ENCODE peak calls at places on chromosomes 6 and 20, in nine cellular contexts. One of them, this sample, is unnamed.

GRCh38 chr20:44187054-44187762 is at the start of gene JPH2:
- DNase-seq in GM19239: no peak
- DNase-seq in gastrocnemius medialis: peak
- DNase-seq in amniotic stem cell: peak
- DNase-seq in activated naive CD4-positive, alpha-beta T cell: no peak
- DNase-seq in thoracic aorta: peak
- DNase-seq in NCI-H510A: no peak
- DNase-seq in dermis blood vessel endothelial cell: peak
- DNase-seq in kidney glomerular epithelial cell: peak
- DNase-seq in this sample: no peak

GRCh38 chr20:4451487-4451886 is 270.2 kb upstream of the PRND start:
- DNase-seq in activated naive CD4-positive, alpha-beta T cell: no peak
- DNase-seq in NCI-H510A: no peak
- DNase-seq in dermis blood vessel endothelial cell: no peak
- DNase-seq in gastrocnemius medialis: no peak
- DNase-seq in GM19239: no peak
- DNase-seq in kidney glomerular epithelial cell: no peak
- DNase-seq in amniotic stem cell: no peak
- DNase-seq in thoracic aorta: no peak
- DNase-seq in this sample: no peak

GRCh38 chr6:19851273-19852089 is 14.3 kb downstream of the ID4 start:
- DNase-seq in gastrocnemius medialis: no peak
- DNase-seq in amniotic stem cell: peak
- DNase-seq in dermis blood vessel endothelial cell: peak
- DNase-seq in activated naive CD4-positive, alpha-beta T cell: no peak
- DNase-seq in kidney glomerular epithelial cell: peak
- DNase-seq in thoracic aorta: no peak
- DNase-seq in GM19239: peak
- DNase-seq in NCI-H510A: no peak
- DNase-seq in this sample: peak

GRCh38 chr20:64106981-64107735 is at the start of gene NPBWR2:
- DNase-seq in GM19239: no peak
- DNase-seq in amniotic stem cell: no peak
- DNase-seq in dermis blood vessel endothelial cell: no peak
- DNase-seq in thoracic aorta: no peak
- DNase-seq in NCI-H510A: no peak
- DNase-seq in kidney glomerular epithelial cell: no peak
- DNase-seq in activated naive CD4-positive, alpha-beta T cell: no peak
- DNase-seq in gastrocnemius medialis: no peak
- DNase-seq in this sample: no peak

GRCh38 chr6:36615018-36615761 is 21.0 kb downstream of the SRSF3 start:
- DNase-seq in activated naive CD4-positive, alpha-beta T cell: no peak
- DNase-seq in kidney glomerular epithelial cell: peak
- DNase-seq in dermis blood vessel endothelial cell: peak
- DNase-seq in gastrocnemius medialis: peak
- DNase-seq in thoracic aorta: no peak
- DNase-seq in GM19239: peak
- DNase-seq in amniotic stem cell: no peak
- DNase-seq in NCI-H510A: no peak
- DNase-seq in this sample: no peak

GRCh38 chr6:111734068-111734825 is 128.6 kb upstream of the TRAF3IP2 start:
- DNase-seq in NCI-H510A: no peak
- DNase-seq in kidney glomerular epithelial cell: no peak
- DNase-seq in dermis blood vessel endothelial cell: peak
- DNase-seq in gastrocnemius medialis: no peak
- DNase-seq in GM19239: no peak
- DNase-seq in thoracic aorta: no peak
- DNase-seq in activated naive CD4-positive, alpha-beta T cell: no peak
- DNase-seq in amniotic stem cell: no peak
- DNase-seq in this sample: no peak

GRCh38 chr20:1173698-1174097 is 11.1 kb downstream of the TMEM74B start:
- DNase-seq in kidney glomerular epithelial cell: no peak
- DNase-seq in NCI-H510A: no peak
- DNase-seq in thoracic aorta: no peak
- DNase-seq in dermis blood vessel endothelial cell: no peak
- DNase-seq in GM19239: no peak
- DNase-seq in amniotic stem cell: no peak
- DNase-seq in activated naive CD4-positive, alpha-beta T cell: no peak
- DNase-seq in gastrocnemius medialis: no peak
- DNase-seq in this sample: no peak

GRCh38 chr20:61205769-61206168 is 46.3 kb upstream of the CDH4 start:
- DNase-seq in amniotic stem cell: no peak
- DNase-seq in GM19239: no peak
- DNase-seq in dermis blood vessel endothelial cell: no peak
- DNase-seq in thoracic aorta: no peak
- DNase-seq in kidney glomerular epithelial cell: no peak
- DNase-seq in NCI-H510A: no peak
- DNase-seq in gastrocnemius medialis: no peak
- DNase-seq in activated naive CD4-positive, alpha-beta T cell: no peak
- DNase-seq in this sample: no peak

GRCh38 chr6:25863360-25863759 is 10.7 kb downstream of the SLC17A3 start:
- DNase-seq in gastrocnemius medialis: no peak
- DNase-seq in GM19239: no peak
- DNase-seq in activated naive CD4-positive, alpha-beta T cell: no peak
- DNase-seq in amniotic stem cell: no peak
- DNase-seq in NCI-H510A: no peak
- DNase-seq in dermis blood vessel endothelial cell: no peak
- DNase-seq in kidney glomerular epithelial cell: no peak
- DNase-seq in thoracic aorta: no peak
- DNase-seq in this sample: no peak

GRCh38 chr20:3661836-3662665 is 1.1 kb downstream of the GFRA4 start:
- DNase-seq in gastrocnemius medialis: no peak
- DNase-seq in dermis blood vessel endothelial cell: no peak
- DNase-seq in GM19239: no peak
- DNase-seq in amniotic stem cell: no peak
- DNase-seq in kidney glomerular epithelial cell: no peak
- DNase-seq in activated naive CD4-positive, alpha-beta T cell: no peak
- DNase-seq in thoracic aorta: no peak
- DNase-seq in NCI-H510A: no peak
- DNase-seq in this sample: no peak

GRCh38 chr6:14795451-14795850 is 450.4 kb upstream of the JARID2 start:
- DNase-seq in NCI-H510A: no peak
- DNase-seq in GM19239: no peak
- DNase-seq in amniotic stem cell: no peak
- DNase-seq in activated naive CD4-positive, alpha-beta T cell: no peak
- DNase-seq in thoracic aorta: no peak
- DNase-seq in gastrocnemius medialis: no peak
- DNase-seq in kidney glomerular epithelial cell: no peak
- DNase-seq in dermis blood vessel endothelial cell: no peak
- DNase-seq in this sample: no peak

GRCh38 chr6:29967379-29968010 is 25.2 kb downstream of the HLA-A start:
- DNase-seq in kidney glomerular epithelial cell: no peak
- DNase-seq in GM19239: no peak
- DNase-seq in amniotic stem cell: no peak
- DNase-seq in activated naive CD4-positive, alpha-beta T cell: no peak
- DNase-seq in thoracic aorta: no peak
- DNase-seq in NCI-H510A: peak
- DNase-seq in gastrocnemius medialis: no peak
- DNase-seq in dermis blood vessel endothelial cell: peak
- DNase-seq in this sample: no peak

GRCh38 chr20:4026093-4026601 is 10.8 kb upstream of the RNF24 start:
- DNase-seq in gastrocnemius medialis: no peak
- DNase-seq in dermis blood vessel endothelial cell: peak
- DNase-seq in kidney glomerular epithelial cell: peak
- DNase-seq in GM19239: no peak
- DNase-seq in amniotic stem cell: peak
- DNase-seq in thoracic aorta: no peak
- DNase-seq in activated naive CD4-positive, alpha-beta T cell: no peak
- DNase-seq in NCI-H510A: no peak
- DNase-seq in this sample: no peak

GRCh38 chr6:24481449-24481848 is 7.9 kb downstream of the GPLD1 start:
- DNase-seq in kidney glomerular epithelial cell: no peak
- DNase-seq in amniotic stem cell: no peak
- DNase-seq in NCI-H510A: no peak
- DNase-seq in thoracic aorta: no peak
- DNase-seq in activated naive CD4-positive, alpha-beta T cell: no peak
- DNase-seq in gastrocnemius medialis: no peak
- DNase-seq in GM19239: no peak
- DNase-seq in dermis blood vessel endothelial cell: no peak
- DNase-seq in this sample: no peak

GRCh38 chr20:34581341-34582189 is 23.0 kb downstream of the MAP1LC3A start:
- DNase-seq in dermis blood vessel endothelial cell: peak
- DNase-seq in thoracic aorta: no peak
- DNase-seq in kidney glomerular epithelial cell: peak
- DNase-seq in NCI-H510A: no peak
- DNase-seq in amniotic stem cell: no peak
- DNase-seq in GM19239: no peak
- DNase-seq in activated naive CD4-positive, alpha-beta T cell: no peak
- DNase-seq in gastrocnemius medialis: no peak
- DNase-seq in this sample: no peak

GRCh38 chr6:63844287-63844686 is 208.7 kb downstream of the PHF3 start:
- DNase-seq in thoracic aorta: no peak
- DNase-seq in kidney glomerular epithelial cell: no peak
- DNase-seq in gastrocnemius medialis: no peak
- DNase-seq in activated naive CD4-positive, alpha-beta T cell: no peak
- DNase-seq in amniotic stem cell: no peak
- DNase-seq in GM19239: no peak
- DNase-seq in dermis blood vessel endothelial cell: no peak
- DNase-seq in NCI-H510A: no peak
- DNase-seq in this sample: no peak

GRCh38 chr6:106811088-106811686 is 163.3 kb downstream of the CD24 start:
- DNase-seq in GM19239: no peak
- DNase-seq in dermis blood vessel endothelial cell: no peak
- DNase-seq in gastrocnemius medialis: no peak
- DNase-seq in activated naive CD4-positive, alpha-beta T cell: no peak
- DNase-seq in kidney glomerular epithelial cell: no peak
- DNase-seq in thoracic aorta: no peak
- DNase-seq in amniotic stem cell: no peak
- DNase-seq in NCI-H510A: no peak
- DNase-seq in this sample: no peak

GRCh38 chr20:63320616-63321147 is 27.7 kb downstream of the COL20A1 start:
- DNase-seq in NCI-H510A: no peak
- DNase-seq in activated naive CD4-positive, alpha-beta T cell: no peak
- DNase-seq in gastrocnemius medialis: no peak
- DNase-seq in amniotic stem cell: no peak
- DNase-seq in dermis blood vessel endothelial cell: no peak
- DNase-seq in kidney glomerular epithelial cell: no peak
- DNase-seq in thoracic aorta: no peak
- DNase-seq in GM19239: no peak
- DNase-seq in this sample: no peak

GRCh38 chr6:63530984-63531383 is 41.3 kb upstream of the LOC128125822 start:
- DNase-seq in thoracic aorta: no peak
- DNase-seq in gastrocnemius medialis: no peak
- DNase-seq in kidney glomerular epithelial cell: no peak
- DNase-seq in NCI-H510A: no peak
- DNase-seq in dermis blood vessel endothelial cell: no peak
- DNase-seq in activated naive CD4-positive, alpha-beta T cell: no peak
- DNase-seq in GM19239: no peak
- DNase-seq in amniotic stem cell: no peak
- DNase-seq in this sample: no peak

GRCh38 chr6:110415297-110415916 is at the start of gene DDO:
- DNase-seq in amniotic stem cell: no peak
- DNase-seq in thoracic aorta: peak
- DNase-seq in GM19239: peak
- DNase-seq in gastrocnemius medialis: peak
- DNase-seq in activated naive CD4-positive, alpha-beta T cell: no peak
- DNase-seq in NCI-H510A: no peak
- DNase-seq in kidney glomerular epithelial cell: peak
- DNase-seq in dermis blood vessel endothelial cell: peak
- DNase-seq in this sample: no peak

GRCh38 chr20:32007787-32008616 is 2.2 kb upstream of the CCM2L start:
- DNase-seq in thoracic aorta: no peak
- DNase-seq in dermis blood vessel endothelial cell: peak
- DNase-seq in amniotic stem cell: no peak
- DNase-seq in kidney glomerular epithelial cell: no peak
- DNase-seq in NCI-H510A: no peak
- DNase-seq in GM19239: no peak
- DNase-seq in gastrocnemius medialis: no peak
- DNase-seq in activated naive CD4-positive, alpha-beta T cell: no peak
- DNase-seq in this sample: no peak

GRCh38 chr20:42604998-42605970 is 584.4 kb downstream of the PTPRT start:
- DNase-seq in NCI-H510A: no peak
- DNase-seq in gastrocnemius medialis: no peak
- DNase-seq in thoracic aorta: no peak
- DNase-seq in activated naive CD4-positive, alpha-beta T cell: no peak
- DNase-seq in amniotic stem cell: no peak
- DNase-seq in kidney glomerular epithelial cell: peak
- DNase-seq in dermis blood vessel endothelial cell: no peak
- DNase-seq in GM19239: no peak
- DNase-seq in this sample: no peak

GRCh38 chr6:118198746-118199145 is 291.7 kb downstream of the SLC35F1 start:
- DNase-seq in dermis blood vessel endothelial cell: no peak
- DNase-seq in kidney glomerular epithelial cell: no peak
- DNase-seq in GM19239: no peak
- DNase-seq in NCI-H510A: no peak
- DNase-seq in activated naive CD4-positive, alpha-beta T cell: no peak
- DNase-seq in amniotic stem cell: no peak
- DNase-seq in gastrocnemius medialis: no peak
- DNase-seq in thoracic aorta: no peak
- DNase-seq in this sample: no peak

GRCh38 chr6:128784266-128784665 is 98.7 kb upstream of the LAMA2 start:
- DNase-seq in amniotic stem cell: no peak
- DNase-seq in activated naive CD4-positive, alpha-beta T cell: no peak
- DNase-seq in dermis blood vessel endothelial cell: no peak
- DNase-seq in thoracic aorta: no peak
- DNase-seq in kidney glomerular epithelial cell: no peak
- DNase-seq in gastrocnemius medialis: no peak
- DNase-seq in NCI-H510A: no peak
- DNase-seq in GM19239: no peak
- DNase-seq in this sample: no peak

GRCh38 chr20:22711981-22712755 is 127.8 kb upstream of the FOXA2 start:
- DNase-seq in activated naive CD4-positive, alpha-beta T cell: no peak
- DNase-seq in GM19239: no peak
- DNase-seq in kidney glomerular epithelial cell: no peak
- DNase-seq in amniotic stem cell: no peak
- DNase-seq in NCI-H510A: no peak
- DNase-seq in thoracic aorta: no peak
- DNase-seq in gastrocnemius medialis: no peak
- DNase-seq in dermis blood vessel endothelial cell: no peak
- DNase-seq in this sample: no peak

GRCh38 chr6:16511723-16512584 is 249.3 kb downstream of the ATXN1 start:
- DNase-seq in GM19239: no peak
- DNase-seq in gastrocnemius medialis: no peak
- DNase-seq in amniotic stem cell: no peak
- DNase-seq in thoracic aorta: no peak
- DNase-seq in dermis blood vessel endothelial cell: peak
- DNase-seq in activated naive CD4-positive, alpha-beta T cell: no peak
- DNase-seq in NCI-H510A: no peak
- DNase-seq in kidney glomerular epithelial cell: no peak
- DNase-seq in this sample: no peak

GRCh38 chr6:136067731-136068341 is 182.3 kb downstream of the MTFR2 start:
- DNase-seq in dermis blood vessel endothelial cell: peak
- DNase-seq in gastrocnemius medialis: no peak
- DNase-seq in GM19239: no peak
- DNase-seq in amniotic stem cell: no peak
- DNase-seq in activated naive CD4-positive, alpha-beta T cell: no peak
- DNase-seq in NCI-H510A: no peak
- DNase-seq in thoracic aorta: no peak
- DNase-seq in kidney glomerular epithelial cell: peak
- DNase-seq in this sample: no peak

GRCh38 chr6:41575598-41575997 is 29.4 kb downstream of the FOXP4 start:
- DNase-seq in NCI-H510A: no peak
- DNase-seq in GM19239: no peak
- DNase-seq in dermis blood vessel endothelial cell: no peak
- DNase-seq in gastrocnemius medialis: no peak
- DNase-seq in kidney glomerular epithelial cell: no peak
- DNase-seq in activated naive CD4-positive, alpha-beta T cell: no peak
- DNase-seq in thoracic aorta: no peak
- DNase-seq in amniotic stem cell: no peak
- DNase-seq in this sample: no peak

GRCh38 chr20:15928946-15929345 is 644.3 kb downstream of the KIF16B start:
- DNase-seq in amniotic stem cell: no peak
- DNase-seq in NCI-H510A: no peak
- DNase-seq in dermis blood vessel endothelial cell: no peak
- DNase-seq in gastrocnemius medialis: no peak
- DNase-seq in thoracic aorta: no peak
- DNase-seq in activated naive CD4-positive, alpha-beta T cell: no peak
- DNase-seq in kidney glomerular epithelial cell: no peak
- DNase-seq in GM19239: no peak
- DNase-seq in this sample: no peak

GRCh38 chr20:49687595-49688567 is 25.8 kb downstream of the B4GALT5 start:
- DNase-seq in kidney glomerular epithelial cell: no peak
- DNase-seq in GM19239: no peak
- DNase-seq in activated naive CD4-positive, alpha-beta T cell: no peak
- DNase-seq in amniotic stem cell: no peak
- DNase-seq in NCI-H510A: no peak
- DNase-seq in gastrocnemius medialis: no peak
- DNase-seq in thoracic aorta: no peak
- DNase-seq in dermis blood vessel endothelial cell: no peak
- DNase-seq in this sample: no peak

GRCh38 chr6:2166717-2167116 is 78.7 kb downstream of the GMDS start:
- DNase-seq in activated naive CD4-positive, alpha-beta T cell: no peak
- DNase-seq in NCI-H510A: no peak
- DNase-seq in kidney glomerular epithelial cell: peak
- DNase-seq in dermis blood vessel endothelial cell: no peak
- DNase-seq in thoracic aorta: no peak
- DNase-seq in gastrocnemius medialis: no peak
- DNase-seq in amniotic stem cell: no peak
- DNase-seq in GM19239: no peak
- DNase-seq in this sample: no peak

This sample was measured in tibial nerve.